ENCODE peak calls at places on chromosomes 3 and 15, in seven cellular contexts. Y is tibial nerve; U is heart left ventricle; K is cardiac muscle cell; O is CD8-positive, alpha-beta T cell; I is upper lobe of right lung; E is PC-3. P is an unnamed sample.

GRCh38 chr3:53269888-53270880 is 14.4 kb upstream of the TKT start:
- DNase-seq in U (peak), K (peak), I (peak), E (peak), Y (peak), O (no peak), P (no peak)

GRCh38 chr15:25705430-25706115 is 157.6 kb downstream of the ATP10A start:
- DNase-seq in O (no peak), I (peak), E (no peak), U (no peak), Y (no peak), K (no peak), P (no peak)

GRCh38 chr3:61669676-61670299 is 108.4 kb downstream of the PTPRG start:
- DNase-seq in Y (no peak), I (no peak), E (no peak), O (no peak), K (no peak), U (no peak), P (no peak)

GRCh38 chr3:192879346-192880031 is 38.2 kb downstream of the MB21D2 start:
- DNase-seq in K (peak), E (peak), U (no peak), Y (no peak), I (no peak), O (no peak), P (no peak)

GRCh38 chr3:5122741-5123706 is 932 bp downstream of the ARL8B start:
- DNase-seq in I (peak), E (peak), U (no peak), O (peak), Y (no peak), K (peak), P (peak)

GRCh38 chr3:101925564-101925963 is 76.2 kb downstream of the NFKBIZ start:
- DNase-seq in U (no peak), O (no peak), E (peak), I (no peak), K (no peak), Y (no peak), P (no peak)

GRCh38 chr15:25092661-25093060 is 137.9 kb downstream of the SNRPN start:
- DNase-seq in U (no peak), O (no peak), E (no peak), I (no peak), K (no peak), Y (no peak), P (no peak)

GRCh38 chr15:84871428-84871985 is 13.0 kb upstream of the SLC28A1 start:
- DNase-seq in U (no peak), E (no peak), I (no peak), Y (no peak), O (no peak), K (no peak), P (no peak)

GRCh38 chr3:172787746-172788145 is 37.2 kb downstream of the ECT2 start:
- DNase-seq in E (no peak), U (no peak), Y (no peak), K (no peak), O (no peak), I (no peak), P (no peak)

DNA sequence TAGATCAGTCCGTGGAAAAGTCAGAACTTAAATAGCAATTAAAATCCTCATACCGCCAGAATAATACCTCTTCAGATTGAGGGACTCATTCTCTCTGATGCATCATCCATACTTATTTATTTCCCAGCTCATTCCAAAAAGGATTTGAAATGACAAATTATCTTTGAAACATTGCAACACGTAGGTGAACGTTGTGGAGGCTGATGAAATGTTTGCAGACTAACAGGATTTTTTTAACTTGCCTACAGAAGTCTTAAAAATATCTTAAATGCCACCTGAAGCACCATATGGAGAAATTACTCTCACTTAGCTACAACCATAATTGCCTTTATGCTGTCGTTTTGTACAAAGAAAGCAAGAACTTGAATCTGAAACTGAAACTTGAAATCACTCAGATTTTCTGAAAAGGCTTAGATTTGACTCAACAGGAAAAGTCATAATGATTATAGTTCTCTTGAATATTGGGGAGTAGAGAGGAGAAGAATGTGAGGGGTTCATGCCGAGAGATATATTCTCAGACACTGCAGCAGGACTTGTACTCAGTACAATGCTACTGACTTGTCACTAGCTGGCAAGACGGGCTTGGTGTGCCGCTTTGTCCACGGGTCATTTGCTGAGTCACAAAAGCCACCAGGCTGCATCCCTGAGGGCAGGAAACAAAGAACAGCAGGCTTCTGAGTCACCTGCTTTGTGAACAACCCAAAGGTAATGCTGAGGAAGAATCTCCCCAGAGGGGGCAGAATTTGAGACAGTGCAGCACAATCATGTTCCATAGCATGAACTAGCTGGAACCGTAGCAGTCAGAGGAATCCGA is 7.1 kb upstream of the FMN1 start:
- DNase-seq in E (peak), O (peak), U (no peak), Y (no peak), I (peak), K (peak), P (peak)
- H3K27ac ChIP-seq in E (peak), O (no peak), U (no peak), Y (no peak), I (peak), K (no peak), P (no peak)

GRCh38 chr15:78714890-78715289 is 73.9 kb upstream of the CHRNB4 start:
- DNase-seq in Y (no peak), U (no peak), O (no peak), E (peak), K (peak), I (no peak), P (no peak)
- TF ChIP-seq CTCF in Y (no peak), U (no peak), O (no peak), E (no peak), K (peak), I (no peak), P (no peak)

GRCh38 chr3:106130384-106131084 is 261.7 kb upstream of the CBLB start:
- DNase-seq in U (no peak), O (no peak), K (peak), E (peak), Y (no peak), I (no peak), P (no peak)
- H3K27ac ChIP-seq in U (no peak), O (no peak), K (peak), E (no peak), Y (no peak), I (no peak), P (no peak)

DNA sequence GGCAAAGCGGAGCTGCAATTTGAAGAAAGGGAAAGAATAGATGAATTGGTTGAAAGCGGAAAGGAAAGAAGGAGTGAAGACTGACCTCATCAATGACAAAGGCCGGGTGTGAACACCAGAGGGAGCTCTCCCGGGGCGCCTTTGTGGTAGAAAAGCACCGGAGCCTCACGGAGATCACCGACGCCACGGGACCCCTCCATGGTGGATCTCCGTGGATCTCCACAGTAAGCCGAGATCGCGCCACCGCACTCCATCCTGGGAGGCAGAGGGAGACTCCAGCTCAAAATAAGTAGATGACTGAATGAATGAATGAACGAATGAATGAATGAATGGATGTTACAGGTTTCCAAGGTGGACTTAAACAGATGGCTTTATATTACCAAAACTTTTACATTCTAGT is 25.0 kb downstream of the GPR160 start:
- DNase-seq in I (no peak), O (no peak), E (no peak), K (no peak), U (no peak), Y (no peak), P (no peak)
- TF ChIP-seq CTCF in I (no peak), O (no peak), E (peak), K (no peak), U (no peak), Y (no peak), P (no peak)

GRCh38 chr3:143119974-143120715 is 574 bp downstream of the CHST2 start:
- DNase-seq in K (peak), E (no peak), U (peak), I (peak), Y (no peak), O (peak), P (peak)

GRCh38 chr3:143121240-143122088 is 1.9 kb downstream of the CHST2 start:
- DNase-seq in Y (no peak), E (peak), O (peak), K (peak), I (peak), U (peak), P (peak)

GRCh38 chr3:143119009-143119914 is at the start of gene CHST2:
- DNase-seq in U (peak), E (peak), K (peak), Y (no peak), O (peak), I (peak), P (peak)

GRCh38 chr3:143122089-143122430 is 2.5 kb downstream of the CHST2 start:
- DNase-seq in U (peak), K (no peak), O (no peak), I (no peak), Y (no peak), E (no peak), P (no peak)

DNA sequence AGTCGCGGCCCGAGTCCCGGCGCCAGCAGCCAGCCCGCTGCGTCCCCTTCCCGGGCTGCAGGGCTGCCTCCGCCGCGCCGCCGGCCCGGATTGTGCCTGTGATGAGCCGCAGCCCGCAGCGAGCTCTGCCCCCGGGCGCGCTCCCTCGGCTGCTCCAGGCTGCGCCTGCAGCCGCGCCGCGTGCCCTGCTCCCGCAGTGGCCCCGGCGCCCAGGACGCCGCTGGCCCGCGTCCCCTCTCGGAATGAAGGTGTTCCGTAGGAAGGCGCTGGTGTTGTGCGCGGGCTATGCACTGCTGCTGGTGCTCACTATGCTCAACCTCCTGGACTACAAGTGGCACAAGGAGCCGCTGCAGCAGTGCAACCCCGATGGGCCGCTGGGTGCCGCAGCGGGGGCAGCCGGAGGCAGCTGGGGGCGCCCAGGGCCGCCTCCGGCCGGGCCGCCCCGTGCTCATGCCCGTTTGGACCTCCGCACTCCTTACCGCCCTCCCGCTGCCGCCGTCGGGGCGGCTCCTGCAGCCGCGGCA is 1.2 kb downstream of the CHST2 start:
- DNase-seq in U (peak), E (peak), O (peak), K (peak), I (peak), Y (no peak), P (peak)
- H3K27ac ChIP-seq in U (peak), E (no peak), O (peak), K (no peak), I (no peak), Y (peak), P (no peak)

GRCh38 chr15:44195151-44195740 is at the start of gene FRMD5:
- DNase-seq in Y (peak), K (peak), O (peak), E (peak), I (peak), U (peak), P (peak)
- TF ChIP-seq CTCF in Y (peak), K (peak), O (no peak), E (peak), I (no peak), U (no peak), P (no peak)

GRCh38 chr15:73983211-73983727 is 8.8 kb downstream of the STOML1 start:
- DNase-seq in Y (no peak), U (peak), I (peak), E (peak), K (peak), O (no peak), P (no peak)

GRCh38 chr15:73979636-73980035 is 12.5 kb downstream of the STOML1 start:
- DNase-seq in E (no peak), Y (no peak), K (no peak), I (no peak), U (no peak), O (no peak), P (no peak)

GRCh38 chr15:73982251-73982962 is 9.7 kb downstream of the STOML1 start:
- DNase-seq in U (peak), Y (peak), E (peak), K (peak), I (peak), O (peak), P (no peak)

GRCh38 chr15:73983773-73984172 is 8.3 kb downstream of the STOML1 start:
- DNase-seq in I (peak), Y (no peak), U (no peak), O (no peak), E (no peak), K (no peak), P (no peak)

GRCh38 chr15:73981761-73982222 is 10.3 kb downstream of the STOML1 start:
- DNase-seq in K (peak), I (no peak), O (no peak), Y (no peak), U (no peak), E (no peak), P (no peak)
- H3K27ac ChIP-seq in K (no peak), I (peak), O (no peak), Y (peak), U (peak), E (peak), P (no peak)

GRCh38 chr15:68317281-68318007 is 39.9 kb downstream of the FEM1B start:
- DNase-seq in U (no peak), Y (no peak), K (no peak), E (no peak), O (no peak), I (peak), P (no peak)

GRCh38 chr15:68314563-68314962 is 37.0 kb downstream of the FEM1B start:
- DNase-seq in K (no peak), I (peak), O (no peak), E (no peak), U (no peak), Y (peak), P (no peak)

GRCh38 chr15:68315035-68315434 is 37.5 kb downstream of the FEM1B start:
- DNase-seq in K (no peak), O (no peak), E (no peak), I (no peak), U (no peak), Y (no peak), P (no peak)

GRCh38 chr15:68315495-68316007 is 38.0 kb downstream of the FEM1B start:
- DNase-seq in K (peak), Y (no peak), I (peak), U (no peak), O (no peak), E (no peak), P (no peak)

DNA sequence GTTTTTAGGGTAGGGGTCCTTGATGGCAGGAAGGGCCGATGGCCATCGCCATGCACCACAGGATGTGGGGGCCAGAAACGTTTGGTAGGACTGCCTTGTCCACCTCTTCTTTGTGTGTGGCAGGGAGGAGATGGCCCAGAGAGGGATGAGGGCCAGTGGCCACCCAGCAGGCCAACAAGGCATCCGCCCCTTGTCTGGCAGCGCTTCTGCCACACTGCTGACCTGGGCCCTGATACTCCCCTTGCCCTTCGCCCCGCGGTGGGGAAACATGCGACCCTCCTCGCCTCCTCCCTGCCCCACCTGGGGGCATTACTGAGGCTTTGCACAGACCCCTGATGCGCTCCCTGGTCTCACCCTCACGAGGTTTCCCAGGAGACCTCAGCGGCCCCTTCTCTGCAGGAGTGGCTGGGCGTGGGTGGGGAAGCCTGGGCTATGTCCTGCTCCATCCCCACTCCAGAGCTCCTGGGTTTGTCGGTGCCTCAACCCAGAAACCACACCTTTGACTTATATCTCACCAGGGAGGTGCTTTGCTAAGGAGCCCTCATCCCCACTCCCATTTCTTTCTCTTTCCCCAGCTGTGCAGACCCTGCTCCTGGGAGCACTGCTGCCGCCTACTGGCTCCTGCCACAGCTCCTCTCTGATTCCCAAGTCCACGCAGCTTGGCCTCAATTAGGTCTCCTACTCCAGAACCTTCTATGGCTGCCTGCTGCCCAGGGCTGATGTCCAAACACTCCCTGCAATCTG is 38.7 kb downstream of the FEM1B start:
- DNase-seq in K (peak), I (peak), O (no peak), Y (no peak), E (peak), U (peak), P (no peak)
- TF ChIP-seq CTCF in K (peak), I (no peak), O (no peak), Y (peak), E (peak), U (peak), P (no peak)

GRCh38 chr3:46337911-46338310 is 16.0 kb upstream of the CCR2 start:
- DNase-seq in K (no peak), Y (no peak), O (no peak), I (no peak), E (no peak), U (no peak), P (no peak)

GRCh38 chr3:46338840-46339239 is 15.1 kb upstream of the CCR2 start:
- DNase-seq in O (no peak), Y (no peak), E (no peak), K (no peak), U (no peak), I (no peak), P (no peak)

GRCh38 chr3:46335546-46335945 is 18.4 kb upstream of the CCR2 start:
- DNase-seq in U (no peak), E (peak), K (no peak), I (no peak), O (no peak), Y (no peak), P (no peak)

DNA sequence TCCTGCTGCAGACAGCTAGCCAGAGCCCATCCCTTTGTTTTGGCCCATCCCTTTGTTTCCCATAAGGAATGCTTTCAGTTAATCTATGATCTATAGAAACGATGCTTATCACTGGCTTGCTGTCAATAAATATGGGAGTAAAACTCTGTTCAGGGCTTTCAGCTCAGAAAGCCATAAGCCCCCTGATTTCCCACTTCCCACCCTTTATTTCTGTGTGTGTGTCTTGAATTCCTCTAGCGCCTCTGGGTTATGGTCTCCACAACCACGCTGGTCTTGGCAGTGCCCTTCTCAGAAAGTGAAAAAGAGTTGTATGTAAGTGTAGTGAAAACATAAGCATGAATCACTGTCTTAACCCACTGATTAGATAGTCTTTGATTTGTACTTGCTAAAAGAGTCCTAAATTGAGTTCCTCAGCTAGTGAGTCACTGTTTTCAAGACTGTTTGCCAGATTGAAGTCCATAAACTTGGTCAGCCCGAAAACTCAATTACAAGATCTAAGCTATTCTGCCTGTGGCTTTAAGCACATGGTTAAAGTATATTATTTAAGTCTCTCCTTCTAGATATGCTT is 18.9 kb upstream of the CCR2 start:
- DNase-seq in I (no peak), O (no peak), K (peak), E (peak), U (no peak), Y (no peak), P (no peak)
- H3K27ac ChIP-seq in I (no peak), O (no peak), K (no peak), E (peak), U (no peak), Y (no peak), P (no peak)

P was measured in CD4-positive, alpha-beta T cell.